ENCODE peak calls at places on chromosome 20, in ten cellular contexts. O is T-helper 1 cell; G is dorsolateral prefrontal cortex; J is activated T-helper 2 cell treated with anti-CD3 and anti-CD28 coated beads, Interferon-gamma antibody, Interleukin-2, Interleukin-4, amounts not matched to agents 10 μg/mL and 5 μg/mL and 100 μg/mL, durations not matched to agents 14 hours and 24 hours and 36 hours; A is fibroblast of the conjunctiva; T is NCI-H774; U is activated CD4-positive, alpha-beta T cell treated with anti-CD3 and anti-CD28 coated beads for 24 hours; C is iris pigment epithelial cell; P is lower leg skin; L is PC-9. F is an unnamed sample.

GRCh38 chr20:63502671-63503172 is 3.8 kb upstream of the EEF1A2 start:
- DNase-seq in O (no peak), G (no peak), J (no peak), A (no peak), T (no peak), U (no peak), C (no peak), P (no peak), L (no peak), F (no peak)

GRCh38 chr20:37938954-37939353 is 36.0 kb downstream of the VSTM2L start:
- DNase-seq in O (no peak), G (no peak), J (no peak), A (no peak), T (no peak), U (no peak), C (no peak), P (no peak), L (no peak), F (no peak)

GRCh38 chr20:24863356-24863755 is 85.7 kb upstream of the CST7 start:
- DNase-seq in O (no peak), G (no peak), J (no peak), A (peak), T (no peak), U (no peak), C (peak), P (no peak), L (no peak), F (no peak)

GRCh38 chr20:6142348-6142993 is 19.6 kb upstream of the FERMT1 start:
- DNase-seq in O (no peak), G (peak), J (peak), A (peak), T (peak), U (no peak), C (peak), P (no peak), L (no peak), F (no peak)

GRCh38 chr20:43983359-43983758 is 68.7 kb downstream of the TOX2 start:
- DNase-seq in O (no peak), G (no peak), J (no peak), A (no peak), T (no peak), U (peak), C (no peak), P (no peak), L (no peak), F (no peak)

GRCh38 chr20:4325548-4326187 is 310.3 kb upstream of the RNF24 start:
- DNase-seq in O (no peak), G (no peak), J (no peak), A (no peak), T (no peak), U (no peak), C (no peak), P (no peak), L (no peak), F (peak)

GRCh38 chr20:39048000-39048696 is 86.0 kb downstream of the DHX35 start:
- DNase-seq in O (peak), G (peak), J (peak), A (peak), T (peak), U (peak), C (peak), P (peak), L (peak), F (peak)

GRCh38 chr20:1185316-1185741 is 548 bp upstream of the TMEM74B start:
- DNase-seq in O (no peak), G (no peak), J (no peak), A (no peak), T (no peak), U (no peak), C (no peak), P (no peak), L (no peak), F (no peak)

GRCh38 chr20:50330504-50331313 is 140.1 kb downstream of the CEBPB start:
- DNase-seq in O (no peak), G (no peak), J (no peak), A (no peak), T (no peak), U (no peak), C (no peak), P (peak), L (no peak), F (no peak)

GRCh38 chr20:3251806-3252205 is 12.8 kb upstream of the SLC4A11 start:
- DNase-seq in O (no peak), G (no peak), J (no peak), A (no peak), T (no peak), U (no peak), C (peak), P (no peak), L (no peak), F (no peak)

F was measured in right atrium auricular region.